ENCODE peak calls at places on chromosomes 16 and 17, in nine cellular contexts. M is transverse colon; Q is heart right ventricle; J is Peyer's patch; I is PC-3; B is cardiac muscle cell; C is CD8-positive, alpha-beta memory T cell; G is adrenal gland; E is GM12878. L is an unnamed sample.

GRCh38 chr17:43588664-43589435 is 42.7 kb upstream of the ETV4 start:
- DNase-seq in Q (no peak), E (no peak), B (no peak), J (no peak), I (no peak), G (peak; percentile 38), M (no peak), C (no peak), L (no peak)

GRCh38 chr16:9012848-9013507 is 49.3 kb upstream of the USP7 start:
- DNase-seq in M (no peak), I (no peak), E (no peak), C (no peak), J (no peak), G (no peak), B (peak; percentile 45), Q (no peak), L (no peak)

GRCh38 chr17:74426551-74427047 is 5.3 kb upstream of the GPRC5C start:
- DNase-seq in B (no peak), M (no peak), Q (no peak), C (no peak), J (no peak), E (no peak), G (no peak), I (no peak), L (no peak)

GRCh38 chr16:3950343-3951193 is 70.1 kb upstream of the CREBBP start:
- DNase-seq in J (peak; percentile 81), I (peak; percentile 78), B (no peak), Q (peak; percentile 89), G (peak; percentile 89), C (no peak), M (peak; percentile 60), E (no peak), L (no peak)

GRCh38 chr16:14358697-14359305 is 271.3 kb downstream of the PARN start:
- DNase-seq in M (no peak), J (no peak), I (no peak), Q (no peak), G (no peak), B (no peak), C (no peak), E (no peak), L (no peak)

GRCh38 chr17:41885733-41886132 is 20.5 kb upstream of the KLHL11 start:
- DNase-seq in Q (no peak), E (no peak), G (no peak), M (no peak), B (peak; percentile 23), J (no peak), C (no peak), I (no peak), L (no peak)

GRCh38 chr17:75091855-75092327 is 4.1 kb downstream of the SLC16A5 start:
- DNase-seq in Q (no peak), I (no peak), J (peak; percentile 73), B (no peak), C (no peak), G (no peak), E (no peak), M (peak; percentile 78), L (no peak)

GRCh38 chr17:7001562-7001961 is 5.7 kb downstream of the ALOX12 start:
- DNase-seq in B (no peak), J (peak; percentile 65), M (no peak), E (no peak), C (peak; percentile 20), G (no peak), I (no peak), Q (no peak), L (no peak)

GRCh38 chr16:81784042-81784785 is 5.1 kb downstream of the PLCG2 start:
- DNase-seq in B (peak; percentile 40), J (peak; percentile 82), C (no peak), M (peak; percentile 34), G (no peak), Q (no peak), I (no peak), E (no peak), L (no peak)

GRCh38 chr16:81786321-81786720 is 7.2 kb downstream of the PLCG2 start:
- DNase-seq in C (no peak), I (peak; percentile 65), B (no peak), Q (no peak), G (no peak), J (no peak), M (no peak), E (no peak), L (no peak)

GRCh38 chr16:81787659-81788058 is 8.6 kb downstream of the PLCG2 start:
- DNase-seq in Q (no peak), E (no peak), B (no peak), G (no peak), M (no peak), J (no peak), C (no peak), I (no peak), L (no peak)

GRCh38 chr16:81785138-81785924 is 6.2 kb downstream of the PLCG2 start:
- DNase-seq in I (no peak), M (peak; percentile 22), G (no peak), Q (no peak), C (no peak), J (no peak), E (no peak), B (no peak), L (no peak)

GRCh38 chr16:81786868-81787267 is 7.8 kb downstream of the PLCG2 start:
- DNase-seq in Q (no peak), G (no peak), J (no peak), C (no peak), E (no peak), I (no peak), B (no peak), M (no peak), L (no peak)
- H3K4me1 ChIP-seq in Q (no peaks in the 10 kb centered on the region), G (no peaks in the 10 kb centered on the region), J (peaks cover 19% of the 10 kb centered on the region), C (no peaks in the 10 kb centered on the region), E (peaks cover 39% of the 10 kb centered on the region), I (no peaks in the 10 kb centered on the region), B (peaks cover 20% of the 10 kb centered on the region), M (no peaks in the 10 kb centered on the region), L (no peaks in the 10 kb centered on the region)

GRCh38 chr17:1977583-1978395 is 47.3 kb downstream of the RTN4RL1 start:
- DNase-seq in C (no peak), J (no peak), I (no peak), E (no peak), Q (no peak), M (no peak), G (peak; percentile 45), B (peak; percentile 68), L (no peak)
- H3K4me3 ChIP-seq in C (no peak overlapping the region), J (no peak overlapping the region), I (no peak overlapping the region), E (no peak overlapping the region), Q (peak overlapping the region; percentile 18), M (no peak overlapping the region), G (no peak overlapping the region), B (no peak overlapping the region), L (no peak overlapping the region)

GRCh38 chr16:976389-976931 is 5.1 kb upstream of the SOX8 start:
- DNase-seq in B (no peak), I (no peak), J (no peak), G (no peak), Q (no peak), C (no peak), E (no peak), M (no peak), L (no peak)

GRCh38 chr16:973366-973765 is 2.6 kb upstream of the LMF1 start:
- DNase-seq in J (no peak), E (no peak), Q (no peak), C (no peak), G (no peak), M (no peak), B (no peak), I (no peak), L (no peak)

GRCh38 chr16:975313-975690 is 4.5 kb upstream of the LMF1 start:
- DNase-seq in B (no peak), J (no peak), Q (no peak), C (no peak), I (no peak), M (no peak), G (no peak), E (no peak), L (no peak)

GRCh38 chr16:974001-974601 is 3.3 kb upstream of the LMF1 start:
- DNase-seq in Q (no peak), M (peak; percentile 35), C (no peak), I (no peak), G (no peak), J (peak; percentile 62), B (peak; percentile 61), E (no peak), L (no peak)

GRCh38 chr16:974606-975312 is 4.0 kb upstream of the LMF1 start:
- DNase-seq in J (no peak), C (no peak), G (peak; percentile 54), B (peak; percentile 75), I (no peak), Q (no peak), E (no peak), M (no peak), L (no peak)
- H3K27ac ChIP-seq in J (peak overlapping the region; percentile 60), C (no peak overlapping the region), G (no peak overlapping the region), B (peak overlapping the region; percentile 78), I (no peak overlapping the region), Q (no peak overlapping the region), E (no peak overlapping the region), M (no peak overlapping the region), L (no peak overlapping the region)

DNA sequence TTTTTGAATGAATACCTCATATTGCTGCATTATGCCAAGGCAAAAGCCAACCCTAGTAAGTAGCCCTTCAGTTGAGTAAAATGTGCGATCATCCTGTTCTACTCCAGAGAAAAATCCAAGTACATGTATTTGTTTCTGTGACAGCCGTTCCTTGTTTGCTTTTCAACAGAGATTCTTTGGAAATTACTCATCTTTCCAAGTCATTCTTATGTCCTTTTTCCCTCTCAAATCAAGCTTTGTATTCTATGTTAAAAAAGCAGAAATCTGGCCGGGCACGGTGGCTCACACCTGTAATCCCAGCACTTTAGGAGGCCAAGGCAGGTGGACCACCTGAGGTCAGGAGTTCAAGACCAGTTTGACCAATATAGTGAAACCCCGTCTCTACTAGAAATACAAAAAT is 112.9 kb upstream of the HAS3 start:
- DNase-seq in Q (no peak), J (no peak), I (peak; percentile 83), E (no peak), G (no peak), B (no peak), M (no peak), C (no peak), L (no peak)
- H3K4me1 ChIP-seq in Q (no peaks in the 10 kb centered on the region), J (no peaks in the 10 kb centered on the region), I (peaks cover 41% of the 10 kb centered on the region), E (peaks cover 2% of the 10 kb centered on the region), G (peaks cover 11% of the 10 kb centered on the region), B (peaks cover 7% of the 10 kb centered on the region), M (no peaks in the 10 kb centered on the region), C (no peaks in the 10 kb centered on the region), L (no peaks in the 10 kb centered on the region)

L was measured in effector memory CD4-positive, alpha-beta T cell.